ENCODE peak calls at places on chromosomes 1 and 21, in ten cellular contexts. One of them, this sample, is unnamed.

GRCh38 chr1:13871413-13871812 is 171.4 kb downstream of the PRDM2 start:
- DNase-seq in GM06990: no peak
- DNase-seq in upper lobe of left lung: no peak
- DNase-seq in activated B cell treated with CpG ODN at 0.5 μM for 24 hours: no peak
- DNase-seq in B cell: no peak
- DNase-seq in uterus: no peak
- DNase-seq in foreskin fibroblast: no peak
- DNase-seq in CD8-positive, alpha-beta T cell: no peak
- DNase-seq in cardiac muscle cell: no peak
- DNase-seq in AG10803: no peak
- DNase-seq in this sample: no peak

GRCh38 chr1:237042892-237043576 is 1.1 kb downstream of the RYR2 start:
- DNase-seq in GM06990: peak; percentile 28
- DNase-seq in activated B cell treated with CpG ODN at 0.5 μM for 24 hours: no peak
- DNase-seq in cardiac muscle cell: peak; percentile 68
- DNase-seq in CD8-positive, alpha-beta T cell: no peak
- DNase-seq in upper lobe of left lung: no peak
- DNase-seq in foreskin fibroblast: no peak
- DNase-seq in B cell: no peak
- DNase-seq in AG10803: no peak
- DNase-seq in uterus: no peak
- DNase-seq in this sample: no peak

GRCh38 chr1:184646824-184647223 is 107.8 kb downstream of the EDEM3 start:
- DNase-seq in CD8-positive, alpha-beta T cell: no peak
- DNase-seq in uterus: no peak
- DNase-seq in cardiac muscle cell: no peak
- DNase-seq in upper lobe of left lung: no peak
- DNase-seq in AG10803: no peak
- DNase-seq in GM06990: no peak
- DNase-seq in foreskin fibroblast: no peak
- DNase-seq in B cell: no peak
- DNase-seq in activated B cell treated with CpG ODN at 0.5 μM for 24 hours: no peak
- DNase-seq in this sample: no peak

GRCh38 chr1:26094076-26094669 is 17.5 kb upstream of the PDIK1L start:
- DNase-seq in cardiac muscle cell: peak; percentile 93
- DNase-seq in foreskin fibroblast: no peak
- DNase-seq in B cell: no peak
- DNase-seq in CD8-positive, alpha-beta T cell: no peak
- DNase-seq in AG10803: no peak
- DNase-seq in GM06990: no peak
- DNase-seq in activated B cell treated with CpG ODN at 0.5 μM for 24 hours: no peak
- DNase-seq in uterus: no peak
- DNase-seq in upper lobe of left lung: no peak
- DNase-seq in this sample: no peak

GRCh38 chr1:28927442-28928305 is 13.3 kb downstream of the EPB41 start:
- DNase-seq in CD8-positive, alpha-beta T cell: no peak
- DNase-seq in foreskin fibroblast: peak; percentile 49
- DNase-seq in upper lobe of left lung: no peak
- DNase-seq in uterus: no peak
- DNase-seq in cardiac muscle cell: no peak
- DNase-seq in AG10803: peak; percentile 52
- DNase-seq in activated B cell treated with CpG ODN at 0.5 μM for 24 hours: no peak
- DNase-seq in GM06990: no peak
- DNase-seq in B cell: no peak
- DNase-seq in this sample: no peak

GRCh38 chr1:3772027-3772714 is 378 bp upstream of the SMIM1 start:
- DNase-seq in uterus: peak; percentile 95
- DNase-seq in CD8-positive, alpha-beta T cell: peak; percentile 70
- DNase-seq in GM06990: peak; percentile 78
- DNase-seq in upper lobe of left lung: peak; percentile 96
- DNase-seq in activated B cell treated with CpG ODN at 0.5 μM for 24 hours: peak; percentile 87
- DNase-seq in B cell: peak; percentile 100
- DNase-seq in AG10803: peak; percentile 54
- DNase-seq in foreskin fibroblast: peak; percentile 89
- DNase-seq in cardiac muscle cell: peak; percentile 95
- DNase-seq in this sample: peak; percentile 49

GRCh38 chr1:31815752-31816484 is at the start of gene SPOCD1:
- DNase-seq in GM06990: peak; percentile 80
- DNase-seq in activated B cell treated with CpG ODN at 0.5 μM for 24 hours: peak; percentile 55
- DNase-seq in foreskin fibroblast: peak; percentile 91
- DNase-seq in cardiac muscle cell: peak; percentile 81
- DNase-seq in uterus: peak; percentile 37
- DNase-seq in CD8-positive, alpha-beta T cell: peak; percentile 66
- DNase-seq in B cell: peak; percentile 71
- DNase-seq in upper lobe of left lung: peak; percentile 94
- DNase-seq in AG10803: peak; percentile 79
- DNase-seq in this sample: peak; percentile 58

GRCh38 chr1:154193821-154194220 is 1.9 kb upstream of the TPM3 start:
- DNase-seq in activated B cell treated with CpG ODN at 0.5 μM for 24 hours: no peak
- DNase-seq in uterus: no peak
- DNase-seq in GM06990: no peak
- DNase-seq in upper lobe of left lung: no peak
- DNase-seq in CD8-positive, alpha-beta T cell: no peak
- DNase-seq in AG10803: peak; percentile 35
- DNase-seq in foreskin fibroblast: peak; percentile 46
- DNase-seq in cardiac muscle cell: no peak
- DNase-seq in B cell: no peak
- DNase-seq in this sample: no peak

GRCh38 chr21:42739061-42739931 is 85.9 kb downstream of the PDE9A start:
- DNase-seq in CD8-positive, alpha-beta T cell: no peak
- DNase-seq in foreskin fibroblast: peak; percentile 50
- DNase-seq in uterus: no peak
- DNase-seq in upper lobe of left lung: peak; percentile 64
- DNase-seq in AG10803: peak; percentile 6
- DNase-seq in activated B cell treated with CpG ODN at 0.5 μM for 24 hours: no peak
- DNase-seq in B cell: no peak
- DNase-seq in GM06990: no peak
- DNase-seq in cardiac muscle cell: no peak
- DNase-seq in this sample: no peak

GRCh38 chr1:18142969-18143368 is 35.4 kb downstream of the IGSF21 start:
- DNase-seq in GM06990: no peak
- DNase-seq in activated B cell treated with CpG ODN at 0.5 μM for 24 hours: no peak
- DNase-seq in foreskin fibroblast: no peak
- DNase-seq in cardiac muscle cell: no peak
- DNase-seq in upper lobe of left lung: no peak
- DNase-seq in uterus: no peak
- DNase-seq in AG10803: no peak
- DNase-seq in B cell: no peak
- DNase-seq in CD8-positive, alpha-beta T cell: no peak
- DNase-seq in this sample: no peak

GRCh38 chr1:243482237-243483022 is 226.6 kb downstream of the SDCCAG8 start:
- DNase-seq in uterus: peak; percentile 44
- DNase-seq in GM06990: no peak
- DNase-seq in foreskin fibroblast: peak; percentile 82
- DNase-seq in CD8-positive, alpha-beta T cell: no peak
- DNase-seq in AG10803: peak; percentile 91
- DNase-seq in upper lobe of left lung: peak; percentile 57
- DNase-seq in cardiac muscle cell: no peak
- DNase-seq in B cell: no peak
- DNase-seq in activated B cell treated with CpG ODN at 0.5 μM for 24 hours: no peak
- DNase-seq in this sample: no peak

GRCh38 chr1:12162459-12163137 is 4.2 kb upstream of the TNFRSF1B start:
- DNase-seq in CD8-positive, alpha-beta T cell: no peak
- DNase-seq in B cell: no peak
- DNase-seq in uterus: no peak
- DNase-seq in upper lobe of left lung: no peak
- DNase-seq in cardiac muscle cell: no peak
- DNase-seq in activated B cell treated with CpG ODN at 0.5 μM for 24 hours: no peak
- DNase-seq in GM06990: no peak
- DNase-seq in foreskin fibroblast: no peak
- DNase-seq in AG10803: no peak
- DNase-seq in this sample: no peak

GRCh38 chr1:9842781-9843575 is 19.2 kb upstream of the CLSTN1 start:
- DNase-seq in uterus: no peak
- DNase-seq in upper lobe of left lung: peak; percentile 60
- DNase-seq in GM06990: no peak
- DNase-seq in CD8-positive, alpha-beta T cell: no peak
- DNase-seq in foreskin fibroblast: no peak
- DNase-seq in AG10803: no peak
- DNase-seq in B cell: no peak
- DNase-seq in activated B cell treated with CpG ODN at 0.5 μM for 24 hours: no peak
- DNase-seq in cardiac muscle cell: no peak
- DNase-seq in this sample: no peak

GRCh38 chr21:27581168-27581567 is 614.3 kb upstream of the ADAMTS5 start:
- DNase-seq in upper lobe of left lung: no peak
- DNase-seq in GM06990: no peak
- DNase-seq in uterus: no peak
- DNase-seq in activated B cell treated with CpG ODN at 0.5 μM for 24 hours: no peak
- DNase-seq in cardiac muscle cell: no peak
- DNase-seq in CD8-positive, alpha-beta T cell: no peak
- DNase-seq in foreskin fibroblast: peak; percentile 51
- DNase-seq in AG10803: peak; percentile 49
- DNase-seq in B cell: no peak
- DNase-seq in this sample: no peak

GRCh38 chr1:86156571-86157455 is at the start of gene COL24A1:
- DNase-seq in uterus: peak; percentile 22
- DNase-seq in upper lobe of left lung: peak; percentile 87
- DNase-seq in B cell: peak; percentile 42
- DNase-seq in cardiac muscle cell: peak; percentile 81
- DNase-seq in activated B cell treated with CpG ODN at 0.5 μM for 24 hours: peak; percentile 9
- DNase-seq in CD8-positive, alpha-beta T cell: no peak
- DNase-seq in AG10803: peak; percentile 31
- DNase-seq in GM06990: peak; percentile 18
- DNase-seq in foreskin fibroblast: peak; percentile 78
- DNase-seq in this sample: no peak

DNA sequence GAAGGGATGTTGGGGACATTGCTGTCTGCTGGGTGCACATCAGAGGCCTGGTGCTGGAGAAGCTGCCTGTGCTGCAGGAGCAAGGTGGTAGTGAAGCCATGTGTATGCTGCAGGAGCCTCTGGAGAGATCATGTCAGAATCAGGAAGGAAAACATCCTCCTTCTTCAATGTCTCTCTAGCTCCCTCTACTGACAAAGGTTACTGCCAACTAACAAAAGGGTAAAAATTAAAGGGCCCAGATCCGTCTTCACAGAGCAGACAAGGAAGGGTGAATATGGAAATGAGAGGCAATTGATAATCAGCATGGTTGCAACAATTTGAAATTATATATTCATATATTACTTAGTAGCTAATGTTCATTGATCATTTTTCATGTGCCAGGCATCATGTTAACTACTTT is 32.2 kb downstream of the FAM177B start:
- DNase-seq in activated B cell treated with CpG ODN at 0.5 μM for 24 hours: no peak
- DNase-seq in AG10803: no peak
- DNase-seq in foreskin fibroblast: no peak
- DNase-seq in B cell: no peak
- DNase-seq in CD8-positive, alpha-beta T cell: no peak
- DNase-seq in upper lobe of left lung: no peak
- DNase-seq in uterus: no peak
- DNase-seq in GM06990: no peak
- DNase-seq in cardiac muscle cell: no peak
- DNase-seq in this sample: no peak
- TF ChIP-seq CTCF in activated B cell treated with CpG ODN at 0.5 μM for 24 hours: no peak
- TF ChIP-seq CTCF in AG10803: no peak
- TF ChIP-seq CTCF in foreskin fibroblast: no peak
- TF ChIP-seq CTCF in B cell: no peak
- TF ChIP-seq CTCF in CD8-positive, alpha-beta T cell: no peak
- TF ChIP-seq CTCF in upper lobe of left lung: no peak
- TF ChIP-seq CTCF in uterus: no peak
- TF ChIP-seq CTCF in GM06990: peak; percentile 18
- TF ChIP-seq CTCF in cardiac muscle cell: no peak
- TF ChIP-seq CTCF in this sample: peak; percentile 40

GRCh38 chr1:65254320-65255087 is 54.8 kb upstream of the DNAJC6 start:
- DNase-seq in CD8-positive, alpha-beta T cell: peak; percentile 72
- DNase-seq in cardiac muscle cell: peak; percentile 92
- DNase-seq in foreskin fibroblast: peak; percentile 90
- DNase-seq in B cell: peak; percentile 97
- DNase-seq in AG10803: peak; percentile 59
- DNase-seq in upper lobe of left lung: peak; percentile 97
- DNase-seq in GM06990: peak; percentile 89
- DNase-seq in uterus: peak; percentile 56
- DNase-seq in activated B cell treated with CpG ODN at 0.5 μM for 24 hours: peak; percentile 81
- DNase-seq in this sample: no peak
- TF ChIP-seq CTCF in CD8-positive, alpha-beta T cell: no peak
- TF ChIP-seq CTCF in cardiac muscle cell: peak; percentile 28
- TF ChIP-seq CTCF in foreskin fibroblast: peak; percentile 26
- TF ChIP-seq CTCF in B cell: peak; percentile 19
- TF ChIP-seq CTCF in AG10803: peak; percentile 14
- TF ChIP-seq CTCF in upper lobe of left lung: peak; percentile 28
- TF ChIP-seq CTCF in GM06990: peak; percentile 6
- TF ChIP-seq CTCF in uterus: peak; percentile 19
- TF ChIP-seq CTCF in activated B cell treated with CpG ODN at 0.5 μM for 24 hours: no peak
- TF ChIP-seq CTCF in this sample: peak; percentile 5

DNA sequence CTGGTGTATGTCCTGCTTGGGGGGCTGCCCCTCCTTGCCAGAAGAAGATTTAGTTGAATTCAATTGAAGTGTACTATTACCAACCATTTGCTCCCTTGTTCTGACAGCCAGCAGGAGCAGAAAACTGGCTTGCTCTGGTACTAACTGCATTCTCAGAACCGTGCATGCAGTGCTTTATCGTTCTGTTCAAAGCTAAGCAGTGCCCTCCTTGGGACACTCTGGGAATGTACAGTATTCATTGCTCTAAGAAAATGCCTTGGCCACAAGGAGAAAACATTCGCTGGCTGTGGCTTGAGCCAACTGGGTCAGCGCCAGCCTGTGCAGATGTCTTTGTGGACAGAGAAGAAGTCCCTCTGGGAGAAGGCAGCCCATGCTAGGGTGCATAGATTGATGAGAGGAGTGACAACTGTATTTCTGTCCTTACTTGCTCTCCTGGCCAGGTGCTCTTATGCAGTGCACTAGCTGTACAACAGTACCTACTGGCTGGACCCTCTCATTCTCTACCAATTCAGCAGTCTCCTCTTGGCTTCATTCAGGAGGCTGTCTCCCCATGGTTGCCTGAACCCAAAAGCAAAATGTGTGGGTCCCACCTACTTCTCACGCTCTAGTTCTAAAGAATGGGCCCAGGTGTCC is 61.5 kb upstream of the DIRAS3 start:
- DNase-seq in upper lobe of left lung: no peak
- DNase-seq in foreskin fibroblast: peak; percentile 93
- DNase-seq in uterus: peak; percentile 56
- DNase-seq in B cell: no peak
- DNase-seq in activated B cell treated with CpG ODN at 0.5 μM for 24 hours: no peak
- DNase-seq in CD8-positive, alpha-beta T cell: no peak
- DNase-seq in AG10803: peak; percentile 93
- DNase-seq in GM06990: no peak
- DNase-seq in cardiac muscle cell: peak; percentile 77
- DNase-seq in this sample: no peak
- TF ChIP-seq CTCF in upper lobe of left lung: no peak
- TF ChIP-seq CTCF in foreskin fibroblast: peak; percentile 71
- TF ChIP-seq CTCF in uterus: peak; percentile 48
- TF ChIP-seq CTCF in B cell: no peak
- TF ChIP-seq CTCF in activated B cell treated with CpG ODN at 0.5 μM for 24 hours: no peak
- TF ChIP-seq CTCF in CD8-positive, alpha-beta T cell: no peak
- TF ChIP-seq CTCF in AG10803: peak; percentile 94
- TF ChIP-seq CTCF in GM06990: no peak
- TF ChIP-seq CTCF in cardiac muscle cell: peak; percentile 78
- TF ChIP-seq CTCF in this sample: peak; percentile 15

DNA sequence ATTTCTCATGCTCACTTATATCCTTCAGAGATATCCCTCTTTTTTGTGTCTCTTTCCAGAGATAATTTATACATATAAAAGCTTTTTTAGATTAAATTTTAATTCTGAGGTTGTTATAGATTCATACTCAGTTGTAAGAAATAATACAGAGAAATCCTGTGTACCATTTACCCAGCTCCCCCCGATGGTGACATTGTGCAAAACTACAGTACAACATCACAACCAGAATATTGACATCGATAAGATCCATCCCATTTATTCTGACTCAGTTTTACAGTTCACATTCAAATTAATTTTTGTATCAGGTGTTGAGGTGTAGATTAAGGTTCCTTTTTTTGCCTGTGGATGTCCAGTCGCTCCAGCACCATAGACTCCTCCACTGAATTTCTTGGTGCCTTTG is 14.3 kb downstream of the DMRTB1 start:
- DNase-seq in B cell: no peak
- DNase-seq in cardiac muscle cell: no peak
- DNase-seq in foreskin fibroblast: peak; percentile 54
- DNase-seq in GM06990: no peak
- DNase-seq in uterus: no peak
- DNase-seq in upper lobe of left lung: no peak
- DNase-seq in AG10803: no peak
- DNase-seq in activated B cell treated with CpG ODN at 0.5 μM for 24 hours: no peak
- DNase-seq in CD8-positive, alpha-beta T cell: no peak
- DNase-seq in this sample: no peak
- TF ChIP-seq CTCF in B cell: no peak
- TF ChIP-seq CTCF in cardiac muscle cell: peak; percentile 37
- TF ChIP-seq CTCF in foreskin fibroblast: peak; percentile 41
- TF ChIP-seq CTCF in GM06990: no peak
- TF ChIP-seq CTCF in uterus: no peak
- TF ChIP-seq CTCF in upper lobe of left lung: no peak
- TF ChIP-seq CTCF in AG10803: peak; percentile 52
- TF ChIP-seq CTCF in activated B cell treated with CpG ODN at 0.5 μM for 24 hours: no peak
- TF ChIP-seq CTCF in CD8-positive, alpha-beta T cell: peak; percentile 22
- TF ChIP-seq CTCF in this sample: no peak

This sample was measured in GM12864.